ENCODE peak calls at places on chromosomes 2 and 18, in nine cellular contexts. D, N, P, C, H, V, G, O and S are unnamed samples.

GRCh38 chr2:31386648-31387047 is 27.9 kb downstream of the XDH start:
- DNase-seq in D (no peak), P (peak), V (no peak), N (no peak), G (no peak), C (no peak), O (no peak), H (no peak), S (no peak)

GRCh38 chr18:42174909-42175308 is 219.9 kb downstream of the PIK3C3 start:
- DNase-seq in C (no peak), D (no peak), P (peak), V (no peak), H (no peak), N (no peak), G (no peak), O (no peak), S (no peak)

GRCh38 chr2:132448771-132449170 is 32.2 kb downstream of the GPR39 start:
- DNase-seq in P (peak), D (no peak), V (no peak), G (no peak), H (no peak), N (peak), C (no peak), O (no peak), S (no peak)

GRCh38 chr2:221422516-221423211 is 149.4 kb downstream of the EPHA4 start:
- DNase-seq in O (no peak), G (no peak), P (no peak), D (no peak), H (no peak), V (no peak), N (peak), C (no peak), S (no peak)

GRCh38 chr2:120012363-120012762 is 514 bp upstream of the EPB41L5 start:
- DNase-seq in G (no peak), P (no peak), H (no peak), N (no peak), D (no peak), O (no peak), C (no peak), V (no peak), S (no peak)

GRCh38 chr18:26685438-26686173 is 137.3 kb upstream of the KCTD1 start:
- DNase-seq in N (no peak), V (no peak), O (no peak), P (peak), D (no peak), C (peak), H (no peak), G (no peak), S (no peak)

GRCh38 chr18:54734059-54734458 is 94.2 kb upstream of the RAB27B start:
- DNase-seq in O (peak), H (no peak), P (no peak), N (peak), V (no peak), C (no peak), D (no peak), G (no peak), S (no peak)

GRCh38 chr2:53450885-53451284 is 316.7 kb upstream of the CHAC2 start:
- DNase-seq in D (no peak), P (no peak), H (no peak), V (peak), O (no peak), C (no peak), N (no peak), G (no peak), S (no peak)

GRCh38 chr2:26558271-26559043 is 80.5 kb upstream of the OTOF start:
- DNase-seq in G (no peak), C (peak), N (no peak), P (peak), V (no peak), H (no peak), D (no peak), O (no peak), S (no peak)

GRCh38 chr2:161625996-161626395 is 1.8 kb downstream of the SLC4A10 start:
- DNase-seq in D (no peak), H (no peak), V (no peak), G (no peak), C (no peak), O (no peak), P (no peak), N (no peak), S (no peak)

GRCh38 chr2:195575021-195575420 is 82.0 kb upstream of the SLC39A10 start:
- DNase-seq in O (no peak), N (no peak), C (no peak), H (no peak), V (no peak), G (no peak), D (no peak), P (no peak), S (no peak)

GRCh38 chr18:58870130-58870529 is 5.5 kb downstream of the ZNF532 start:
- DNase-seq in G (no peak), V (no peak), O (no peak), D (no peak), N (peak), C (no peak), H (no peak), P (no peak), S (no peak)

GRCh38 chr18:54828290-54828871 is at the start of gene RAB27B:
- DNase-seq in V (no peak), P (peak), D (peak), O (peak), H (peak), C (peak), N (peak), G (peak), S (peak)

GRCh38 chr2:10123281-10123680 is 742 bp downstream of the RRM2 start:
- DNase-seq in D (no peak), O (no peak), N (no peak), P (no peak), H (no peak), C (no peak), V (no peak), G (peak), S (no peak)

GRCh38 chr18:39462436-39462835 is 1896.8 kb upstream of the CELF4 start:
- DNase-seq in O (no peak), C (no peak), N (peak), D (no peak), P (no peak), H (no peak), G (no peak), V (no peak), S (no peak)

GRCh38 chr2:110800611-110801402 is 68.4 kb downstream of the ACOXL start:
- DNase-seq in N (no peak), D (no peak), H (no peak), O (no peak), V (no peak), C (no peak), G (no peak), P (no peak), S (no peak)

GRCh38 chr2:179562330-179562885 is 297.8 kb upstream of the SESTD1 start:
- DNase-seq in O (no peak), P (no peak), N (no peak), G (no peak), D (no peak), H (no peak), V (peak), C (no peak), S (no peak)

GRCh38 chr18:49924293-49924983 is 111.1 kb upstream of the ACAA2 start:
- DNase-seq in C (no peak), P (no peak), O (no peak), V (no peak), D (no peak), H (no peak), N (no peak), G (no peak), S (no peak)

GRCh38 chr2:128695646-128696240 is 377.1 kb upstream of the HS6ST1 start:
- DNase-seq in N (no peak), C (no peak), H (no peak), V (no peak), O (no peak), D (no peak), G (no peak), P (no peak), S (no peak)

GRCh38 chr2:197011777-197012641 is 85.5 kb upstream of the PGAP1 start:
- DNase-seq in P (peak), H (no peak), N (peak), C (no peak), G (no peak), D (peak), V (peak), O (no peak), S (peak)

GRCh38 chr18:8703181-8703638 is 2.1 kb upstream of the MTCL1 start:
- DNase-seq in C (no peak), D (no peak), P (peak), N (no peak), O (no peak), V (no peak), G (no peak), H (no peak), S (no peak)

GRCh38 chr2:72991439-72991725 is 74.1 kb downstream of the EMX1 start:
- DNase-seq in C (no peak), H (no peak), V (no peak), P (no peak), N (no peak), G (no peak), O (no peak), D (no peak), S (no peak)

GRCh38 chr2:216658702-216659231 is 25.5 kb downstream of the IGFBP2 start:
- DNase-seq in C (no peak), O (no peak), V (no peak), H (no peak), D (no peak), N (no peak), P (no peak), G (no peak), S (no peak)